ENCODE peak calls at places on chromosome 9, in four cellular contexts. P is GM23338, J is MM.1S, A is GM23248. Y is an unnamed sample.

GRCh38 chr9:117265253-117265652 is 149.6 kb downstream of the ASTN2 start:
- DNase-seq in P (no peak), J (no peak), A (no peak), Y (no peak)

GRCh38 chr9:68780735-68781134 is 75.7 kb downstream of the PIP5K1B start:
- DNase-seq in P (no peak), J (peak; percentile 36), A (peak; percentile 36), Y (peak; percentile 31)

GRCh38 chr9:122656378-122656777 is 1.0 kb downstream of the OR1B1 start:
- DNase-seq in P (no peak), J (no peak), A (no peak), Y (no peak)

GRCh38 chr9:93292288-93292615 is 108.3 kb downstream of the WNK2 start:
- DNase-seq in P (no peak), J (no peak), A (no peak), Y (no peak)

GRCh38 chr9:107712390-107712789 is 222.8 kb upstream of the KLF4 start:
- DNase-seq in P (no peak), J (no peak), A (peak; percentile 70), Y (no peak)

GRCh38 chr9:76394896-76395244 is 644 bp upstream of the RFK start:
- DNase-seq in P (peak; percentile 54), J (peak; percentile 66), A (no peak), Y (peak; percentile 72)

GRCh38 chr9:117073539-117074336 is 341.1 kb downstream of the ASTN2 start:
- DNase-seq in P (peak; percentile 87), J (peak; percentile 59), A (peak; percentile 29), Y (peak; percentile 1)

GRCh38 chr9:134689320-134690181 is 47.9 kb downstream of the COL5A1 start:
- DNase-seq in P (peak; percentile 59), J (no peak), A (peak; percentile 71), Y (peak; percentile 17)

GRCh38 chr9:95506692-95507455 is 9.9 kb downstream of the PTCH1 start:
- DNase-seq in P (peak; percentile 67), J (peak; percentile 42), A (peak; percentile 82), Y (peak; percentile 64)

GRCh38 chr9:108133101-108133500 is 643.5 kb upstream of the KLF4 start:
- DNase-seq in P (no peak), J (no peak), A (no peak), Y (no peak)

GRCh38 chr9:10910779-10911178 is 298.0 kb upstream of the PTPRD start:
- DNase-seq in P (no peak), J (no peak), A (no peak), Y (no peak)

GRCh38 chr9:133595910-133596309 is 13.3 kb downstream of the FAM163B start:
- DNase-seq in P (no peak), J (no peak), A (no peak), Y (no peak)

GRCh38 chr9:115295749-115296148 is 177.8 kb upstream of the TNC start:
- DNase-seq in P (no peak), J (no peak), A (no peak), Y (no peak)

GRCh38 chr9:108650826-108651225 is 205.0 kb downstream of the ACTL7B start:
- DNase-seq in P (no peak), J (no peak), A (no peak), Y (no peak)

GRCh38 chr9:128145536-128145935 is 3.7 kb upstream of the LCN2 start:
- DNase-seq in P (no peak), J (no peak), A (no peak), Y (no peak)

GRCh38 chr9:128142596-128142995 is 6.7 kb upstream of the LCN2 start:
- DNase-seq in P (no peak), J (no peak), A (no peak), Y (no peak)

GRCh38 chr9:128143409-128144238 is 5.6 kb upstream of the LCN2 start:
- DNase-seq in P (no peak), J (no peak), A (peak; percentile 32), Y (no peak)

GRCh38 chr9:128145951-128146351 is 3.3 kb upstream of the LCN2 start:
- DNase-seq in P (no peak), J (no peak), A (no peak), Y (no peak)

DNA sequence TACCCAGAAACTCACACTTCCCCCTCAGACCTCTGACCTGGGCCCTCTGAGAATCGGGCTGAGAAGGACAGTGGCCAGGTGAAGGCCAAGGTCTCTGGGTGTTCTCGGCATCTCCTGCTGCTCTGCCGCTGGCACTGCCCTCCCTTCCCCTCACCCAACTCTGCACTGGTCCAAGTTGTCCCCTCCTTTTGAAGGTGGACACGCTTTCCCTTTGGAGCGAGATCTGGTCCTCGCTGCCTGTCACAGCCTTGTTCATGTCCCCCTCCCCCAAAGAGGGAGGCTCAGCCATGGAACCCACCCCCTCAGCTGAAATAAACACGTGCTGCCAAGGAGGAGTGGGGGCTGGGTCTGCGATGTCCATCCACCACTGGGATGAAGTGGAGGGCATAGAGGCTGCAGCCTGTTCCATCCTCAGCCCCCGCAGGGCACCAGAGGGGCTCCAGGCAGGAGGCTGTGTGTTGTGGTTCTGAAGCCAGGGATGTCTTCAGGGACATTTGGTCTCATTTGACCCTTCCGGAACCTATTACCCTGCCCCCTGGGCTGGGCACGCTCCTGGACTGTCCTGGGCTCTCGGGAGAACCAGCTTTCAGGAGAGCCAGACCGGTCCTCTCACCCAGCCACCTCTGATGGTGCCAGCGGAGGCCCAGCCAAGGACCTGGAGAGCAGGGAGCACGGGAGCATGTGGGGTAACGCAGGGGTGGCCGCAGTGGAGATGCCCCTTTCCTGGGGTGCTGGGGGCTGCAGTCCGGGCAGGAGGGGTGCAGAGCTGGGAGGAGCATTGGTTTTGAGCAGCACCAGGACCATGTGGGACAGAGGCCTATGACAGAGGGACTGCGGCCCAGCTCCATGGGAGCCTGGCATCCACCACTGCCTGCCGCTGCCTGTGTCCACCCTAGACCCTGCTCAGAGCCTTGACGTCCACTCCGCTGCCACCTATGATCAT is 4.7 kb upstream of the LCN2 start:
- DNase-seq in P (no peak), J (no peak), A (no peak), Y (no peak)
- H3K4me1 ChIP-seq in P (no peaks in the 10 kb centered on the region), J (no peaks in the 10 kb centered on the region), A (peaks cover 3% of the 10 kb centered on the region), Y (no peaks in the 10 kb centered on the region)

GRCh38 chr9:16729656-16730055 is 140.8 kb downstream of the BNC2 start:
- DNase-seq in P (no peak), J (no peak), A (no peak), Y (no peak)

GRCh38 chr9:16730162-16730561 is 140.3 kb downstream of the BNC2 start:
- DNase-seq in P (peak; percentile 50), J (no peak), A (no peak), Y (no peak)

GRCh38 chr9:16726718-16727451 is 143.6 kb downstream of the BNC2 start:
- DNase-seq in P (peak; percentile 87), J (peak; percentile 14), A (peak; percentile 93), Y (no peak)

GRCh38 chr9:16727452-16728127 is 142.9 kb downstream of the BNC2 start:
- DNase-seq in P (no peak), J (peak; percentile 9), A (peak; percentile 39), Y (no peak)

DNA sequence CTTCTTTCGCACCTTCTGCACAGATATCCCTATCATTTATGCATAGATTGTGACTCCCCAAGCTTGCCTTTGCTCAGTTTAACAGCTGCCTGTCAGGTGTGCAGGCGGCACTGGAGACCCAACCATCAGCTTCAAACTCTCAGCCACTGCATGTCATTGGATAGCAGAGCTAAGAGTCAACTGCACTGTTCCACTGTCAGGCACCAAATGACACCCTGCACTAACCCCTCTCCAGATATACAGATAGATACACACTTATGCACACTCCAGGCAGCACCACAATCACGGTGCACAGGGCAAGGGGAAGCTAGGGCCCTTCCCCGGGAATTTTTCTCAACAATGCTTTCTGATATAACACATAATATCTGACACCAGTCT is 142.4 kb downstream of the BNC2 start:
- DNase-seq in P (no peak), J (no peak), A (peak; percentile 19), Y (no peak)
- TF ChIP-seq EZH2phosphoT487 in P (no peak), J (no peak), A (no peak), Y (no peak)

GRCh38 chr9:121283072-121283398 is 15.1 kb downstream of the GSN start:
- DNase-seq in P (no peak), J (no peak), A (no peak), Y (no peak)
- H3K4me1 ChIP-seq in P (peaks cover 27% of the 10 kb centered on the region), J (peaks cover 5% of the 10 kb centered on the region), A (peaks cover 76% of the 10 kb centered on the region), Y (no peaks in the 10 kb centered on the region)

GRCh38 chr9:88807426-88807825 is 183.8 kb upstream of the S1PR3 start:
- DNase-seq in P (no peak), J (no peak), A (no peak), Y (no peak)

GRCh38 chr9:88804289-88804596 is 187.0 kb upstream of the S1PR3 start:
- DNase-seq in P (no peak), J (no peak), A (peak; percentile 60), Y (no peak)

GRCh38 chr9:88808019-88808656 is 183.1 kb upstream of the S1PR3 start:
- DNase-seq in P (no peak), J (no peak), A (peak; percentile 33), Y (no peak)

GRCh38 chr9:88803551-88804288 is 187.5 kb upstream of the S1PR3 start:
- DNase-seq in P (no peak), J (no peak), A (no peak), Y (no peak)

DNA sequence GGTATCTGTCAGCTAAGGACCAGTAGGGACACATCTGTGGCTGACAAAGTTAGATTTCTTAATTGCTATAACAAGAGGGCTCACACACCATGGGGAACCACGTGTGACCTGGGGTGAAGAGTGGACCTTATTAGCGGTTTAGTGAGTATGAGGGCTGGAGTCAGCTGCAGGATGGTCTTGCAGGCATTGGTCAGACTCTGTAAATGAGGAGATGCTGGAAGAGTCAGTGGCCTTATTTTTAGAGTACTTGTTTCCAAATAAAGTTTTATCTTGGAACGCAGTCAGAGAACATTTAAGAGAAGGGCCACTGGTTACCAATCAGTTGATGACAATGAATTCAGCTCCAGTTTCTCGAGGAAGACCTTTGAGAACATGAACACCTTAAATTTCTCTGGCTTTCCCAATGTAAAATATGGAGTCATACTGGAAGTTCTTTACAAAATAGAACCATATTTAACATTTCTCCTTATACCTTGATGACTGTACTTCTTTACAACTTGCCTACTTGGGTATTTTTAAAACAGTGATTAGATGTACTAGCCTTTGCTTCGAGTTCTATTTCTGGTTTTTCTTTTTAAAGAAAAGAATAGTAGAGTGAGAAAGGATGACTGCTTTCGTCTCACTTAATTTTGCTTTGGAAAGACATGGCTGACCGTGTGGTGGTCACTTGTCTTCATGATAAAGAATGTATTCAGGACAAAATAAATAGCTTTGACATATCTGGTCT is 185.9 kb upstream of the S1PR3 start:
- DNase-seq in P (no peak), J (no peak), A (no peak), Y (no peak)
- TF ChIP-seq EZH2phosphoT487 in P (no peak), J (no peak), A (no peak), Y (no peak)

GRCh38 chr9:98038958-98039357 is 17.6 kb upstream of the NANS start:
- DNase-seq in P (no peak), J (no peak), A (no peak), Y (peak; percentile 75)
- H3K4me1 ChIP-seq in P (no peaks in the 10 kb centered on the region), J (no peaks in the 10 kb centered on the region), A (peaks cover 39% of the 10 kb centered on the region), Y (peaks cover 51% of the 10 kb centered on the region)